ENCODE peak calls at places on chromosome 16, in seven cellular contexts. X is SIG-M5; D is stimulated activated CD8-positive, alpha-beta memory T cell treated with anti-CD3 and anti-CD28 coated beads, Interleukin-7, amount 100 ng/mL, for 1 hour; S is AG04450; M is aorta; O is iPS DF 6.9; U is skeletal muscle cell. W is an unnamed sample.

GRCh38 chr16:10318798-10319500 is 66.9 kb upstream of the ATF7IP2 start:
- DNase-seq in X (no peak), D (no peak), S (no peak), M (no peak), O (no peak), U (no peak), W (no peak)

GRCh38 chr16:1772362-1772907 is at the start of gene EME2:
- DNase-seq in X (no peak), D (no peak), S (no peak), M (no peak), O (no peak), U (no peak), W (no peak)

GRCh38 chr16:74169687-74170522 is 126.7 kb upstream of the PSMD7 start:
- DNase-seq in X (no peak), D (no peak), S (peak), M (no peak), O (no peak), U (no peak), W (no peak)

GRCh38 chr16:68798398-68798797 is 44.9 kb upstream of the TANGO6 start:
- DNase-seq in X (no peak), D (no peak), S (no peak), M (no peak), O (no peak), U (no peak), W (no peak)

GRCh38 chr16:20899503-20900298 is 457 bp downstream of the DCUN1D3 start:
- DNase-seq in X (no peak), D (no peak), S (no peak), M (no peak), O (no peak), U (no peak), W (no peak)

GRCh38 chr16:56278196-56278855 is 87.0 kb downstream of the GNAO1 start:
- DNase-seq in X (no peak), D (no peak), S (no peak), M (no peak), O (no peak), U (no peak), W (no peak)

GRCh38 chr16:17474572-17474971 is 3.8 kb upstream of the XYLT1 start:
- DNase-seq in X (no peak), D (no peak), S (no peak), M (no peak), O (no peak), U (no peak), W (no peak)

GRCh38 chr16:22372882-22373661 is 1.3 kb downstream of the CDR2 start:
- DNase-seq in X (no peak), D (no peak), S (no peak), M (no peak), O (no peak), U (no peak), W (no peak)

GRCh38 chr16:31411024-31411845 is 16.9 kb downstream of the COX6A2 start:
- DNase-seq in X (no peak), D (no peak), S (no peak), M (no peak), O (no peak), U (no peak), W (no peak)

GRCh38 chr16:47716571-47716970 is 255.4 kb downstream of the PHKB start:
- DNase-seq in X (no peak), D (no peak), S (no peak), M (no peak), O (no peak), U (no peak), W (no peak)

GRCh38 chr16:30166202-30166902 is 17.1 kb upstream of the CORO1A start:
- DNase-seq in X (peak), D (no peak), S (no peak), M (no peak), O (no peak), U (no peak), W (no peak)